ENCODE peak calls at places on chromosomes 4 and X, in five cellular contexts. One of them, this sample, is unnamed.

GRCh38 chr4:10529256-10529890 is 72.1 kb upstream of the ZNF518B start:
- ATAC-seq in T-cell: no peak
- ATAC-seq in heart left ventricle: no peak
- ATAC-seq in pancreas: no peak
- ATAC-seq in activated CD4-positive, CD25-positive, alpha-beta regulatory T cell treated with anti-CD3 and anti-CD28 coated beads, Interleukin-2, amount 50 U/mL, for 24 hours: no peak
- ATAC-seq in this sample: no peak

GRCh38 chr4:155582971-155583437 is 83.6 kb upstream of the GUCY1A1 start:
- ATAC-seq in heart left ventricle: no peak
- ATAC-seq in T-cell: peak; percentile 85
- ATAC-seq in activated CD4-positive, CD25-positive, alpha-beta regulatory T cell treated with anti-CD3 and anti-CD28 coated beads, Interleukin-2, amount 50 U/mL, for 24 hours: peak; percentile 51
- ATAC-seq in pancreas: peak; percentile 62
- ATAC-seq in this sample: no peak

GRCh38 chr4:185599844-185600243 is 64.5 kb upstream of the PDLIM3 start:
- ATAC-seq in pancreas: peak; percentile 17
- ATAC-seq in T-cell: no peak
- ATAC-seq in heart left ventricle: peak; percentile 12
- ATAC-seq in activated CD4-positive, CD25-positive, alpha-beta regulatory T cell treated with anti-CD3 and anti-CD28 coated beads, Interleukin-2, amount 50 U/mL, for 24 hours: no peak
- ATAC-seq in this sample: no peak

GRCh38 chrX:69107231-69107739 is 58.0 kb downstream of the PJA1 start:
- ATAC-seq in T-cell: no peak
- ATAC-seq in activated CD4-positive, CD25-positive, alpha-beta regulatory T cell treated with anti-CD3 and anti-CD28 coated beads, Interleukin-2, amount 50 U/mL, for 24 hours: no peak
- ATAC-seq in heart left ventricle: no peak
- ATAC-seq in pancreas: peak; percentile 78
- ATAC-seq in this sample: no peak

GRCh38 chr4:66694716-66695115 is 850.6 kb downstream of the CENPC start:
- ATAC-seq in heart left ventricle: no peak
- ATAC-seq in T-cell: no peak
- ATAC-seq in activated CD4-positive, CD25-positive, alpha-beta regulatory T cell treated with anti-CD3 and anti-CD28 coated beads, Interleukin-2, amount 50 U/mL, for 24 hours: no peak
- ATAC-seq in pancreas: peak; percentile 96
- ATAC-seq in this sample: no peak

GRCh38 chrX:7617994-7618393 is 225.0 kb upstream of the VCX start:
- ATAC-seq in T-cell: no peak
- ATAC-seq in pancreas: no peak
- ATAC-seq in heart left ventricle: no peak
- ATAC-seq in activated CD4-positive, CD25-positive, alpha-beta regulatory T cell treated with anti-CD3 and anti-CD28 coated beads, Interleukin-2, amount 50 U/mL, for 24 hours: no peak
- ATAC-seq in this sample: no peak

GRCh38 chr4:27886075-27886474 is 1025.4 kb downstream of the STIM2 start:
- ATAC-seq in T-cell: no peak
- ATAC-seq in heart left ventricle: no peak
- ATAC-seq in pancreas: no peak
- ATAC-seq in activated CD4-positive, CD25-positive, alpha-beta regulatory T cell treated with anti-CD3 and anti-CD28 coated beads, Interleukin-2, amount 50 U/mL, for 24 hours: no peak
- ATAC-seq in this sample: no peak

GRCh38 chr4:3204021-3204431 is 44.9 kb upstream of the MSANTD1 start:
- ATAC-seq in pancreas: peak; percentile 90
- ATAC-seq in activated CD4-positive, CD25-positive, alpha-beta regulatory T cell treated with anti-CD3 and anti-CD28 coated beads, Interleukin-2, amount 50 U/mL, for 24 hours: no peak
- ATAC-seq in T-cell: no peak
- ATAC-seq in heart left ventricle: peak; percentile 52
- ATAC-seq in this sample: no peak

GRCh38 chrX:105837227-105837626 is 14.9 kb downstream of the NRK start:
- ATAC-seq in heart left ventricle: peak; percentile 80
- ATAC-seq in T-cell: no peak
- ATAC-seq in pancreas: peak; percentile 39
- ATAC-seq in activated CD4-positive, CD25-positive, alpha-beta regulatory T cell treated with anti-CD3 and anti-CD28 coated beads, Interleukin-2, amount 50 U/mL, for 24 hours: no peak
- ATAC-seq in this sample: no peak

GRCh38 chrX:138938003-138938402 is 226.5 kb upstream of the FGF13 start:
- ATAC-seq in activated CD4-positive, CD25-positive, alpha-beta regulatory T cell treated with anti-CD3 and anti-CD28 coated beads, Interleukin-2, amount 50 U/mL, for 24 hours: no peak
- ATAC-seq in pancreas: no peak
- ATAC-seq in heart left ventricle: no peak
- ATAC-seq in T-cell: no peak
- ATAC-seq in this sample: no peak

GRCh38 chrX:78922754-78923153 is 22.4 kb upstream of the P2RY10 start:
- ATAC-seq in T-cell: no peak
- ATAC-seq in activated CD4-positive, CD25-positive, alpha-beta regulatory T cell treated with anti-CD3 and anti-CD28 coated beads, Interleukin-2, amount 50 U/mL, for 24 hours: no peak
- ATAC-seq in heart left ventricle: no peak
- ATAC-seq in pancreas: no peak
- ATAC-seq in this sample: no peak

GRCh38 chr4:170743633-170744032 is 653.9 kb upstream of the AADAT start:
- ATAC-seq in heart left ventricle: no peak
- ATAC-seq in activated CD4-positive, CD25-positive, alpha-beta regulatory T cell treated with anti-CD3 and anti-CD28 coated beads, Interleukin-2, amount 50 U/mL, for 24 hours: no peak
- ATAC-seq in pancreas: no peak
- ATAC-seq in T-cell: no peak
- ATAC-seq in this sample: no peak

GRCh38 chr4:26131053-26131452 is 189.8 kb upstream of the RBPJ start:
- ATAC-seq in T-cell: peak; percentile 68
- ATAC-seq in activated CD4-positive, CD25-positive, alpha-beta regulatory T cell treated with anti-CD3 and anti-CD28 coated beads, Interleukin-2, amount 50 U/mL, for 24 hours: no peak
- ATAC-seq in heart left ventricle: no peak
- ATAC-seq in pancreas: no peak
- ATAC-seq in this sample: no peak

GRCh38 chr4:98864560-98864959 is 64.4 kb downstream of the EIF4E start:
- ATAC-seq in T-cell: no peak
- ATAC-seq in heart left ventricle: no peak
- ATAC-seq in activated CD4-positive, CD25-positive, alpha-beta regulatory T cell treated with anti-CD3 and anti-CD28 coated beads, Interleukin-2, amount 50 U/mL, for 24 hours: peak; percentile 83
- ATAC-seq in pancreas: no peak
- ATAC-seq in this sample: no peak

GRCh38 chr4:118076958-118077766 is 42.9 kb downstream of the NDST3 start:
- ATAC-seq in heart left ventricle: no peak
- ATAC-seq in activated CD4-positive, CD25-positive, alpha-beta regulatory T cell treated with anti-CD3 and anti-CD28 coated beads, Interleukin-2, amount 50 U/mL, for 24 hours: no peak
- ATAC-seq in pancreas: no peak
- ATAC-seq in T-cell: no peak
- ATAC-seq in this sample: peak; percentile 77

GRCh38 chr4:83552085-83552484 is 16.2 kb downstream of the GPAT3 start:
- ATAC-seq in pancreas: no peak
- ATAC-seq in T-cell: no peak
- ATAC-seq in heart left ventricle: no peak
- ATAC-seq in activated CD4-positive, CD25-positive, alpha-beta regulatory T cell treated with anti-CD3 and anti-CD28 coated beads, Interleukin-2, amount 50 U/mL, for 24 hours: no peak
- ATAC-seq in this sample: no peak

GRCh38 chr4:3135155-3136011 is 60.9 kb downstream of the HTT start:
- ATAC-seq in pancreas: peak; percentile 56
- ATAC-seq in heart left ventricle: no peak
- ATAC-seq in T-cell: no peak
- ATAC-seq in activated CD4-positive, CD25-positive, alpha-beta regulatory T cell treated with anti-CD3 and anti-CD28 coated beads, Interleukin-2, amount 50 U/mL, for 24 hours: no peak
- ATAC-seq in this sample: no peak

GRCh38 chrX:48030237-48030636 is 23.4 kb downstream of the SPACA5 start:
- ATAC-seq in T-cell: no peak
- ATAC-seq in heart left ventricle: no peak
- ATAC-seq in pancreas: no peak
- ATAC-seq in activated CD4-positive, CD25-positive, alpha-beta regulatory T cell treated with anti-CD3 and anti-CD28 coated beads, Interleukin-2, amount 50 U/mL, for 24 hours: no peak
- ATAC-seq in this sample: no peak

GRCh38 chr4:173002840-173003561 is 165.6 kb upstream of the GALNT7 start:
- ATAC-seq in pancreas: no peak
- ATAC-seq in activated CD4-positive, CD25-positive, alpha-beta regulatory T cell treated with anti-CD3 and anti-CD28 coated beads, Interleukin-2, amount 50 U/mL, for 24 hours: no peak
- ATAC-seq in T-cell: no peak
- ATAC-seq in heart left ventricle: no peak
- ATAC-seq in this sample: no peak

GRCh38 chrX:16202943-16203342 is 35.7 kb downstream of the MAGEB17 start:
- ATAC-seq in T-cell: no peak
- ATAC-seq in pancreas: peak; percentile 81
- ATAC-seq in activated CD4-positive, CD25-positive, alpha-beta regulatory T cell treated with anti-CD3 and anti-CD28 coated beads, Interleukin-2, amount 50 U/mL, for 24 hours: no peak
- ATAC-seq in heart left ventricle: no peak
- ATAC-seq in this sample: no peak

GRCh38 chrX:95875661-95876060 is 809.0 kb upstream of the DIAPH2 start:
- ATAC-seq in pancreas: no peak
- ATAC-seq in T-cell: no peak
- ATAC-seq in heart left ventricle: no peak
- ATAC-seq in activated CD4-positive, CD25-positive, alpha-beta regulatory T cell treated with anti-CD3 and anti-CD28 coated beads, Interleukin-2, amount 50 U/mL, for 24 hours: no peak
- ATAC-seq in this sample: no peak

GRCh38 chr4:54099287-54099958 is 540 bp upstream of the GSX2 start:
- ATAC-seq in activated CD4-positive, CD25-positive, alpha-beta regulatory T cell treated with anti-CD3 and anti-CD28 coated beads, Interleukin-2, amount 50 U/mL, for 24 hours: no peak
- ATAC-seq in pancreas: peak; percentile 39
- ATAC-seq in heart left ventricle: no peak
- ATAC-seq in T-cell: peak; percentile 10
- ATAC-seq in this sample: no peak

GRCh38 chr4:26126135-26126718 is 194.6 kb upstream of the RBPJ start:
- ATAC-seq in T-cell: no peak
- ATAC-seq in heart left ventricle: no peak
- ATAC-seq in activated CD4-positive, CD25-positive, alpha-beta regulatory T cell treated with anti-CD3 and anti-CD28 coated beads, Interleukin-2, amount 50 U/mL, for 24 hours: peak; percentile 19
- ATAC-seq in pancreas: no peak
- ATAC-seq in this sample: no peak

GRCh38 chr4:181432347-181432746 is 810.9 kb upstream of the TENM3 start:
- ATAC-seq in pancreas: no peak
- ATAC-seq in heart left ventricle: no peak
- ATAC-seq in T-cell: no peak
- ATAC-seq in activated CD4-positive, CD25-positive, alpha-beta regulatory T cell treated with anti-CD3 and anti-CD28 coated beads, Interleukin-2, amount 50 U/mL, for 24 hours: no peak
- ATAC-seq in this sample: no peak

GRCh38 chr4:164571593-164572385 is 182.1 kb upstream of the SMIM31 start:
- ATAC-seq in heart left ventricle: no peak
- ATAC-seq in T-cell: no peak
- ATAC-seq in activated CD4-positive, CD25-positive, alpha-beta regulatory T cell treated with anti-CD3 and anti-CD28 coated beads, Interleukin-2, amount 50 U/mL, for 24 hours: no peak
- ATAC-seq in pancreas: no peak
- ATAC-seq in this sample: no peak

GRCh38 chrX:80432863-80433262 is 12.6 kb downstream of the TENT5D start:
- ATAC-seq in pancreas: no peak
- ATAC-seq in T-cell: no peak
- ATAC-seq in activated CD4-positive, CD25-positive, alpha-beta regulatory T cell treated with anti-CD3 and anti-CD28 coated beads, Interleukin-2, amount 50 U/mL, for 24 hours: no peak
- ATAC-seq in heart left ventricle: no peak
- ATAC-seq in this sample: no peak

GRCh38 chrX:65750674-65751469 is 83.4 kb downstream of the MSN start:
- ATAC-seq in activated CD4-positive, CD25-positive, alpha-beta regulatory T cell treated with anti-CD3 and anti-CD28 coated beads, Interleukin-2, amount 50 U/mL, for 24 hours: peak; percentile 38
- ATAC-seq in T-cell: peak; percentile 86
- ATAC-seq in pancreas: no peak
- ATAC-seq in heart left ventricle: no peak
- ATAC-seq in this sample: no peak

GRCh38 chrX:139126493-139126892 is 404.0 kb upstream of the F9 start:
- ATAC-seq in heart left ventricle: no peak
- ATAC-seq in T-cell: no peak
- ATAC-seq in pancreas: peak; percentile 91
- ATAC-seq in activated CD4-positive, CD25-positive, alpha-beta regulatory T cell treated with anti-CD3 and anti-CD28 coated beads, Interleukin-2, amount 50 U/mL, for 24 hours: no peak
- ATAC-seq in this sample: no peak

GRCh38 chr4:143046454-143046853 is 138.3 kb upstream of the USP38 start:
- ATAC-seq in T-cell: no peak
- ATAC-seq in activated CD4-positive, CD25-positive, alpha-beta regulatory T cell treated with anti-CD3 and anti-CD28 coated beads, Interleukin-2, amount 50 U/mL, for 24 hours: no peak
- ATAC-seq in heart left ventricle: no peak
- ATAC-seq in pancreas: no peak
- ATAC-seq in this sample: no peak

GRCh38 chr4:89664521-89664920 is 172.4 kb downstream of the SNCA start:
- ATAC-seq in activated CD4-positive, CD25-positive, alpha-beta regulatory T cell treated with anti-CD3 and anti-CD28 coated beads, Interleukin-2, amount 50 U/mL, for 24 hours: no peak
- ATAC-seq in T-cell: no peak
- ATAC-seq in pancreas: no peak
- ATAC-seq in heart left ventricle: no peak
- ATAC-seq in this sample: no peak

GRCh38 chr4:12538162-12538561 is 946.0 kb downstream of the RAB28 start:
- ATAC-seq in T-cell: no peak
- ATAC-seq in pancreas: no peak
- ATAC-seq in heart left ventricle: no peak
- ATAC-seq in activated CD4-positive, CD25-positive, alpha-beta regulatory T cell treated with anti-CD3 and anti-CD28 coated beads, Interleukin-2, amount 50 U/mL, for 24 hours: no peak
- ATAC-seq in this sample: no peak

GRCh38 chr4:155572106-155572703 is 94.4 kb upstream of the GUCY1A1 start:
- ATAC-seq in activated CD4-positive, CD25-positive, alpha-beta regulatory T cell treated with anti-CD3 and anti-CD28 coated beads, Interleukin-2, amount 50 U/mL, for 24 hours: no peak
- ATAC-seq in heart left ventricle: no peak
- ATAC-seq in T-cell: no peak
- ATAC-seq in pancreas: no peak
- ATAC-seq in this sample: no peak

GRCh38 chrX:11665144-11666040 is at the start of gene ARHGAP6:
- ATAC-seq in activated CD4-positive, CD25-positive, alpha-beta regulatory T cell treated with anti-CD3 and anti-CD28 coated beads, Interleukin-2, amount 50 U/mL, for 24 hours: no peak
- ATAC-seq in heart left ventricle: no peak
- ATAC-seq in pancreas: peak; percentile 53
- ATAC-seq in T-cell: no peak
- ATAC-seq in this sample: peak; percentile 69

GRCh38 chrX:106608016-106608415 is 3.8 kb upstream of the RADX start:
- ATAC-seq in pancreas: peak; percentile 12
- ATAC-seq in T-cell: peak; percentile 23
- ATAC-seq in activated CD4-positive, CD25-positive, alpha-beta regulatory T cell treated with anti-CD3 and anti-CD28 coated beads, Interleukin-2, amount 50 U/mL, for 24 hours: no peak
- ATAC-seq in heart left ventricle: no peak
- ATAC-seq in this sample: no peak